ENCODE peak calls at places on chromosome 13, in six cellular contexts. I is tibial nerve, V is RWPE1, E is upper lobe of right lung, R is fibroblast of the aortic adventitia, G is progenitor cell of endocrine pancreas. S is an unnamed sample.

GRCh38 chr13:93364166-93364565 is 137.6 kb downstream of the GPC6 start:
- DNase-seq in I (no peak), E (no peak), V (no peak), G (no peak), R (peak; percentile 59), S (no peak)

GRCh38 chr13:22801402-22802003 is 379.3 kb upstream of the SGCG start:
- DNase-seq in R (peak; percentile 10), G (no peak), V (no peak), I (no peak), E (no peak), S (no peak)

GRCh38 chr13:42396901-42397670 is 125.1 kb downstream of the AKAP11 start:
- DNase-seq in R (peak; percentile 15), I (no peak), V (peak; percentile 56), E (no peak), G (no peak), S (no peak)

GRCh38 chr13:61149333-61149730 is 266.3 kb downstream of the PCDH20 start:
- DNase-seq in V (no peak), I (no peak), R (no peak), G (no peak), E (no peak), S (no peak)

GRCh38 chr13:96091164-96091931 is 1.4 kb downstream of the HS6ST3 start:
- DNase-seq in E (peak; percentile 63), G (peak; percentile 14), I (no peak), R (peak; percentile 25), V (no peak), S (no peak)

GRCh38 chr13:48631441-48631840 is 22.3 kb upstream of the CYSLTR2 start:
- DNase-seq in R (peak; percentile 13), G (no peak), E (no peak), V (no peak), I (no peak), S (no peak)

GRCh38 chr13:41917641-41918040 is 43.3 kb downstream of the VWA8 start:
- DNase-seq in E (no peak), I (no peak), G (no peak), R (peak; percentile 84), V (no peak), S (no peak)

GRCh38 chr13:39596685-39597084 is 6.3 kb downstream of the LHFPL6 start:
- DNase-seq in E (no peak), G (no peak), R (no peak), I (no peak), V (no peak), S (no peak)

GRCh38 chr13:113447596-113447995 is 5.7 kb downstream of the ADPRHL1 start:
- DNase-seq in G (no peak), R (no peak), I (no peak), V (no peak), E (peak; percentile 35), S (no peak)

GRCh38 chr13:96994849-96995243 is 570 bp upstream of the OXGR1 start:
- DNase-seq in V (no peak), G (no peak), E (no peak), R (no peak), I (no peak), S (no peak)

GRCh38 chr13:114339779-114340534 is 25.7 kb downstream of the CHAMP1 start:
- DNase-seq in E (no peak), I (no peak), R (peak; percentile 53), G (no peak), V (peak; percentile 34), S (peak; percentile 21)

GRCh38 chr13:63110431-63110830 is 1694.8 kb upstream of the PCDH20 start:
- DNase-seq in I (no peak), E (no peak), V (no peak), G (no peak), R (peak; percentile 2), S (no peak)

GRCh38 chr13:109336730-109337129 is 449.7 kb downstream of the IRS2 start:
- DNase-seq in G (no peak), E (no peak), I (no peak), R (peak; percentile 27), V (peak; percentile 4), S (no peak)

GRCh38 chr13:74040200-74040599 is 94.0 kb downstream of the KLF12 start:
- DNase-seq in V (peak; percentile 26), I (peak; percentile 25), E (no peak), R (peak; percentile 17), G (peak; percentile 28), S (no peak)

GRCh38 chr13:100512422-100512821 is 76.2 kb downstream of the GGACT start:
- DNase-seq in I (no peak), R (no peak), V (no peak), G (no peak), E (no peak), S (no peak)

GRCh38 chr13:41595298-41595697 is 137.9 kb downstream of the RGCC start:
- DNase-seq in R (no peak), G (no peak), E (no peak), V (no peak), I (no peak), S (no peak)

GRCh38 chr13:112207124-112207523 is 140.2 kb downstream of the SOX1 start:
- DNase-seq in E (no peak), R (no peak), V (no peak), I (no peak), G (no peak), S (no peak)

GRCh38 chr13:113511361-113511760 is 20.9 kb upstream of the DCUN1D2 start:
- DNase-seq in R (no peak), E (no peak), V (no peak), G (no peak), I (no peak), S (no peak)

GRCh38 chr13:76622336-76623045 is 263.7 kb downstream of the KCTD12 start:
- DNase-seq in E (no peak), R (peak; percentile 30), V (no peak), G (no peak), I (peak; percentile 36), S (no peak)

GRCh38 chr13:106513025-106513424 is 22.4 kb downstream of the EFNB2 start:
- DNase-seq in G (no peak), E (no peak), I (no peak), R (no peak), V (no peak), S (no peak)

GRCh38 chr13:110047511-110047910 is 259.4 kb downstream of the COL4A1 start:
- DNase-seq in I (no peak), G (no peak), V (no peak), E (peak; percentile 85), R (peak; percentile 97), S (no peak)

GRCh38 chr13:46604226-46604968 is 51.4 kb downstream of the LRCH1 start:
- DNase-seq in G (no peak), V (no peak), R (no peak), E (no peak), I (no peak), S (no peak)

GRCh38 chr13:46124967-46125933 is 20.4 kb upstream of the CPB2 start:
- DNase-seq in R (no peak), E (no peak), V (no peak), I (no peak), G (no peak), S (no peak)

GRCh38 chr13:114063545-114064515 is 68.6 kb downstream of the RASA3 start:
- DNase-seq in V (no peak), E (peak; percentile 86), R (peak; percentile 71), I (peak; percentile 46), G (no peak), S (no peak)

GRCh38 chr13:108302279-108302678 is 32.8 kb downstream of the TNFSF13B start:
- DNase-seq in E (no peak), R (no peak), I (no peak), G (no peak), V (peak; percentile 48), S (no peak)

GRCh38 chr13:41458187-41458938 is 1.0 kb downstream of the RGCC start:
- DNase-seq in I (no peak), V (no peak), E (peak; percentile 77), G (no peak), R (no peak), S (no peak)

GRCh38 chr13:113061271-113061625 is 44.3 kb upstream of the F7 start:
- DNase-seq in R (no peak), V (no peak), E (peak; percentile 54), I (no peak), G (no peak), S (no peak)

DNA sequence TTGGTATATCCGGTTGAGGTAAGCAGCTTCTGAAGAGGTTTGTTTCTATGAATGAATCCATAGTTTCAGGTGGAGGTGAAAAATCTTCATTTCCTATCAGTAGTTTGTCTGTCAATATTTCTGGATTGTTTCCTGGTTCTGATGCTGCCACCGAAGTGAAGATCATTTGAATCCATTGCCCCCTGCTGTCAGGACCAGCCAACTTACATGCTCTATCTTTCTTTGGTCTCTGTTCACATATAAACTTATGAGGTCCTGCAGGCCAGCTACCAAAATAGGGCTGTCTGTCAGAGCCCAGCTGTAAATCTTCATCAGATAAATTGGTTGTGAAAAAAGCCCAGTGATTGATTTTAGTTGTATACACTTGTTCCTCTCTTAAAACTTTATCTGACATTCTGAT is 15.2 kb upstream of the N4BP2L1 start:
- DNase-seq in R (no peak), I (no peak), G (no peak), E (no peak), V (no peak), S (peak; percentile 32)
- TF ChIP-seq CTCF in R (no peak), I (no peak), G (peak; percentile 37), E (peak; percentile 39), V (no peak), S (peak; percentile 53)

DNA sequence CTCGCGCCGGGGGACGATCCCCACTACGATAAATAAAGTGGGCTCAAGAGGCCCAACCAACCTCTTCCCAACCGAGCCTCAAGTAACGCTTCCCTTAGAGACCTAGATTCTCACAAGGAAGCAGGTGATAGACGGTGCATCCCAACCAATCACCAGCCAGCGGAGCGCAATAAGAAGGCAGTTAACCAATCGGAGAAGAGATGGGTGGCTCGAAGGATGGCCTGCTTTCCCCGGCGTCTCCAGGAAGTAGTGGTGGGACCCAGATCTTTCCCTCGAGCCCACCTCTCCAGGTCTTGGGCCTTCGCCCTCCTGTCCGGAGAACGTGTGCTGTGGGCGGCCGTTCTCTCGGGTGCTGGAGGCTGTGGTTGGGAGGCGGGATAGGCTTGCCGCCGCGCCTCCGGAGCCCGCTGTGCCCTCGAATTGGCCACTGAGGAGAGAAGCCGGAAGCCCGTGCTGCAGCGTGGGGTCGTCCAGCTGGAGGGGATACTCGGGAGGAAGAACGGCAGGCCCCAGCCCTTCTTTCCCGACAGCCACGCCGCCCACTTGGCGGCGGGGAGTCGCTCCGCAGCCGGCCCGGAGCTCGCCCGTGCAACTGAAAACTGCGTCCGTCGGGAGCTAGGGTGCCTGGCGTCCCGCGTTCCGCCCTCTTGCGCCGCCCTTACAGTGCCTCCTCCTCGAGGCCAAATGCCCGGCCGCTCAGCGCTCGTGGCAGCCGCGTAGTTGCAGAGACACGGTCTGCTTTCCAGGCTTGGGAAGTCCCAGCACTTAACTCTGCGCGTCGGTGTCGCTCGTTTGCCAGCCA is at the start of gene RNF6:
- DNase-seq in I (peak; percentile 89), G (peak; percentile 78), R (peak; percentile 100), V (peak; percentile 99), E (peak; percentile 93), S (peak; percentile 79)
- TF ChIP-seq CTCF in I (no peak), G (no peak), R (no peak), V (no peak), E (no peak), S (no peak)

GRCh38 chr13:28313579-28313978 is 175.2 kb downstream of the PAN3 start:
- DNase-seq in R (peak; percentile 34), E (no peak), G (no peak), V (no peak), I (no peak), S (no peak)
- TF ChIP-seq CTCF in R (peak; percentile 26), E (peak; percentile 8), G (peak; percentile 25), V (no peak), I (no peak), S (no peak)

DNA sequence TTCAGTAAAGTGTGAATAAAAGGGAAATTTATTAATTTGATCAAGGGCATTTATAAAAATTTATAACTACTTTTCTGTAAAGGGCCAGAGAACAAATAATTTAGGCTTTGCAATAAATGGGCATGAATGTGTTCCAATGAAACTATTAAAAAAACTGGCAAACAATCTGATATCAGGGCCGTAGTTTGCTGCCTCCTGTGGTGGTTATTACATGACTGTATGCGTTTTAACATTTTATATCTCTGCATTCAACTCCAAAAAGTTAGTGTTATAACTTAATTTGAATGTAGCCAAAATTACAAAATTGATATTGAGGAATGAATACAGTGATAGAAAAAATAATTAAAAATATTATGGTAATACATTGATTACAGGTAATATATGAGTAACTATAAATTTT is 80.5 kb upstream of the POSTN start:
- DNase-seq in V (no peak), R (no peak), E (no peak), G (no peak), I (no peak), S (no peak)
- TF ChIP-seq CTCF in V (no peak), R (peak; percentile 40), E (no peak), G (peak; percentile 38), I (no peak), S (no peak)

S was measured in CD4-positive, alpha-beta T cell.